ENCODE peak calls at places on chromosomes 4 and X, in four cellular contexts. O, B, Z and Y are unnamed samples.

GRCh38 chrX:8504451-8504850 is 39.8 kb downstream of the VCX3B start:
- DNase-seq in Z (no peak), O (peak), B (no peak), Y (no peak)

GRCh38 chrX:154135458-154136229 is 8.4 kb upstream of the OPN1LW start:
- DNase-seq in Z (no peak), O (no peak), B (no peak), Y (no peak)

GRCh38 chrX:125378205-125378604 is 58.5 kb downstream of the TEX13C start:
- DNase-seq in B (peak), O (no peak), Z (no peak), Y (no peak)

GRCh38 chr4:68451246-68452211 is 4.3 kb downstream of the TMPRSS11E start:
- DNase-seq in B (peak), O (peak), Z (peak), Y (peak)

GRCh38 chr4:73698217-73698616 is 42.2 kb upstream of the CXCL8 start:
- DNase-seq in O (peak), B (no peak), Z (no peak), Y (no peak)

GRCh38 chr4:163582688-163583087 is 88.2 kb downstream of the TMA16 start:
- DNase-seq in O (no peak), B (no peak), Z (no peak), Y (no peak)

GRCh38 chrX:55389376-55389775 is 62.6 kb upstream of the MAGEH1 start:
- DNase-seq in Z (no peak), O (no peak), B (no peak), Y (no peak)

GRCh38 chrX:153773741-153774575 is 6.9 kb upstream of the SRPK3 start:
- DNase-seq in Z (no peak), O (no peak), B (no peak), Y (no peak)

GRCh38 chr4:136748777-136749176 is 783.5 kb downstream of the PCDH18 start:
- DNase-seq in B (no peak), O (peak), Z (no peak), Y (no peak)

GRCh38 chrX:13128104-13128503 is 83.7 kb upstream of the FAM9C start:
- DNase-seq in O (peak), Z (no peak), B (no peak), Y (no peak)

GRCh38 chr4:36677122-36677521 is 395.7 kb downstream of the DTHD1 start:
- DNase-seq in B (no peak), O (no peak), Z (no peak), Y (no peak)

GRCh38 chr4:184111433-184111832 is 106.2 kb downstream of the ENPP6 start:
- DNase-seq in Z (no peak), O (no peak), B (no peak), Y (no peak)

GRCh38 chrX:115373308-115373707 is 83.8 kb downstream of the LUZP4 start:
- DNase-seq in O (no peak), Z (no peak), B (no peak), Y (no peak)

GRCh38 chr4:5125326-5125725 is 74.0 kb downstream of the STK32B start:
- DNase-seq in O (no peak), B (no peak), Z (no peak), Y (no peak)

GRCh38 chr4:94235825-94236224 is 28.2 kb downstream of the SMARCAD1 start:
- DNase-seq in Z (no peak), B (no peak), O (peak), Y (no peak)

GRCh38 chr4:925771-926500 is 6.2 kb downstream of the GAK start:
- DNase-seq in O (no peak), Z (no peak), B (no peak), Y (no peak)

GRCh38 chr4:926538-926937 is 5.6 kb downstream of the GAK start:
- DNase-seq in B (peak), O (no peak), Z (peak), Y (peak)

GRCh38 chr4:921830-922331 is 10.2 kb downstream of the GAK start:
- DNase-seq in O (no peak), B (no peak), Z (no peak), Y (no peak)

GRCh38 chr4:924107-925096 is 7.7 kb downstream of the GAK start:
- DNase-seq in B (peak), Z (no peak), O (peak), Y (peak)

GRCh38 chr4:925171-925570 is 6.9 kb downstream of the GAK start:
- DNase-seq in Z (no peak), O (no peak), B (no peak), Y (no peak)
- H3K18ac ChIP-seq in Z (no peak), O (no peak), B (no peak), Y (no peak)

DNA sequence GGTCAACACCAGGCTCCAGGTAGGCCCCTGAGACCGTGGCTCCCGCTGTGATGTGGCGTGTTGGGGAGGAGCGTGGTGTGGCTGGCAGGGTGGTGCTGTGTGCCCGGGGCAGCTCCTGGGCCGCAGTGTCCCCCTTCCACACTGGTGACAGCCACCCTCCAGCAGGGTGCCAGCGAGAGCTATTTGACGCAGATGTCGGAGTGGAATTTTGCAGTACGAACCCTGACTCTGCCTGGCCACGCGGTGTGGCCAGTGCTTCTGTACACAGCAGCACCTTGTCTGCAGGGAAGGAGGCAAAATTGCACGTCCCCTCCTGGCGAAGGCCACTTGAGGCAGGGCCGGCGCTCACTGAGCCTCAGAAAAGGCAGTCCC is 53.2 kb downstream of the CPZ start:
- DNase-seq in O (no peak), Z (no peak), B (no peak), Y (peak)
- H2BK120ac ChIP-seq in O (no peak), Z (no peak), B (no peak), Y (no peak)

GRCh38 chrX:70088281-70088680 is 26.0 kb downstream of the OTUD6A start:
- DNase-seq in B (no peak), Z (no peak), O (peak), Y (no peak)

GRCh38 chrX:70087857-70088256 is 25.6 kb downstream of the OTUD6A start:
- DNase-seq in B (no peak), Z (no peak), O (peak), Y (no peak)

GRCh38 chrX:70092247-70092646 is 30.0 kb downstream of the OTUD6A start:
- DNase-seq in B (no peak), Z (no peak), O (no peak), Y (no peak)

GRCh38 chrX:70089575-70090297 is 27.5 kb downstream of the OTUD6A start:
- DNase-seq in O (peak), Z (no peak), B (no peak), Y (no peak)

GRCh38 chrX:70088791-70089190 is 26.5 kb downstream of the OTUD6A start:
- DNase-seq in Z (no peak), B (no peak), O (no peak), Y (no peak)
- H3K56ac ChIP-seq in Z (no peak), B (no peak), O (no peak), Y (no peak)

GRCh38 chr4:83010522-83011318 is at the start of gene LIN54:
- DNase-seq in B (peak), Z (no peak), O (peak), Y (peak)
- H3K18ac ChIP-seq in B (peak), Z (peak), O (peak), Y (peak)

DNA sequence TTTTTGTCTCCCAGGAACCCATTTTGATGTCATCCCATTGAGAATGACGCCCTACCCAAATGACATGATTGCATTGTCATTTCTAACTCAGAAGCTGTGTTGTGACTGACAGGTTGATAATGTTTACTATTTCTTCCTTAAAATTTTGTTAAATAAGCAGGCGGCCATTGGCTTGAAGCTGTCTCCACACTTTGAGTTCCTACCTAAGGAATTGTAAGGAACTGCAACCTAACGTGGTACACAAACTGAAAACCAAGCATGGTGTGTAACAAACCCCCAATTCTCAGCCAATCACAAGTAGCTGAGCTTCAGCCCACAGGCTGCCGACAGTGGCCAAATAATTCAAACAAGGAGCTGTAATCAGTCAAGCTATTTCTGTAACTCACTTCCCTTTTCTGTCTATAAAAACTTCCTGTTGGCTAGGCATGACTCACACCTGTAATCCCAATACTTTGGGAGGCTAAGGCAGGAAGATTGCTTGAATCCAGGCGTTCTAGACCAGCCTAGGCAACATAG is 2.9 kb upstream of the MND1 start:
- DNase-seq in Z (no peak), O (peak), B (peak), Y (no peak)
- H2BK120ac ChIP-seq in Z (no peak), O (no peak), B (no peak), Y (no peak)

DNA sequence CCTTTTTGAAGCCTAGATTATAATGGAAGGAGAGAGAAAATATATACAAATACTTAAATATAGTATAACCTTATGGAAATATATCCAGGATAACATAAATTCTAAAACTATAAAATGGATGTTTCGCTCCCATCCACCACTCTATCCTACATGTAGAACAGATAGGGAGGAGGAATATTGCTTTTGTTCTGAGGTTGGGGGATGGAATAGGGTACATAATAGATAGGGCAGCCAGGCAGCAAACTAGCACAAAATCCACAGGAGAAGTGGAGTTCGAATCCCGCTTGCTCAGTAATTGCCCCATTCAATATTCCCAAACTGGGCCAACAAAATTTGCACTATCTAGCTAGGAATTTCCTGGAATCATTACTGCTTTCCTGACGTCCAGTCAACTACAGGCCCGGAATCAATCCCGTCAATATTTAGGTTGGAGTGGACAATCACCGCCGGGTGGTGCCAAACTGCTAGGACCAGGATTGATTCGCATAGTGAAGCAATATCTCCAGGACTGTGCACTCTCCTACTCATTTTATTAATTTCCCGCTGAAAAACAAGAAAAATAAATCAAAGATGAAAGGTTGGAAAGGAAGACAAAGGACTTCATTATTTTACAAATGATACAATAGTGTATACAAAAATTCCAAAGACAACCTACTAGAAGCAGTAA is 40.4 kb upstream of the PAPSS1 start:
- DNase-seq in O (peak), B (peak), Z (no peak), Y (no peak)
- H3K56ac ChIP-seq in O (no peak), B (no peak), Z (no peak), Y (no peak)

GRCh38 chr4:147741190-147741788 is 9.4 kb downstream of the ARHGAP10 start:
- DNase-seq in O (peak), B (no peak), Z (no peak), Y (no peak)
- H3K18ac ChIP-seq in O (peak), B (no peak), Z (no peak), Y (no peak)

GRCh38 chrX:50431623-50432022 is 39.0 kb downstream of the DGKK start:
- DNase-seq in O (no peak), B (no peak), Z (no peak), Y (no peak)
- H2BK120ac ChIP-seq in O (no peak), B (no peak), Z (no peak), Y (no peak)

GRCh38 chr4:134952775-134953174 is 751.2 kb upstream of the PABPC4L start:
- DNase-seq in O (no peak), B (no peak), Z (no peak), Y (no peak)
- H3K56ac ChIP-seq in O (no peak), B (no peak), Z (no peak), Y (no peak)